ENCODE peak calls at places on chromosomes 3 and 15, in eight cellular contexts. One of them, this sample, is unnamed.

GRCh38 chr15:65343374-65343981 is 34.3 kb downstream of the IGDCC3 start:
- ATAC-seq in heart left ventricle: no peak
- ATAC-seq in activated naive CD8-positive, alpha-beta T cell treated with anti-CD3 and anti-CD28 coated beads, Interleukin-2, amount 50 U/mL, for 24 hours: no peak
- ATAC-seq in activated T-cell treated with anti-CD3 and anti-CD28 coated beads, Interleukin-2, amount 50 U/mL, for 4 hours: no peak
- ATAC-seq in left ventricle myocardium superior: no peak
- ATAC-seq in activated CD8-positive, alpha-beta T cell treated with anti-CD3 and anti-CD28 coated beads for 36 hours: no peak
- ATAC-seq in right cardiac atrium: no peak
- ATAC-seq in CD4-positive, alpha-beta T cell: no peak
- ATAC-seq in this sample: no peak

GRCh38 chr15:20272422-20273184 is 269.0 kb downstream of the GOLGA6L6 start:
- ATAC-seq in heart left ventricle: no peak
- ATAC-seq in activated naive CD8-positive, alpha-beta T cell treated with anti-CD3 and anti-CD28 coated beads, Interleukin-2, amount 50 U/mL, for 24 hours: no peak
- ATAC-seq in activated T-cell treated with anti-CD3 and anti-CD28 coated beads, Interleukin-2, amount 50 U/mL, for 4 hours: no peak
- ATAC-seq in left ventricle myocardium superior: no peak
- ATAC-seq in activated CD8-positive, alpha-beta T cell treated with anti-CD3 and anti-CD28 coated beads for 36 hours: no peak
- ATAC-seq in right cardiac atrium: peak; percentile 37
- ATAC-seq in CD4-positive, alpha-beta T cell: no peak
- ATAC-seq in this sample: no peak

GRCh38 chr3:111338059-111338698 is 203.8 kb upstream of the CD96 start:
- ATAC-seq in heart left ventricle: no peak
- ATAC-seq in activated naive CD8-positive, alpha-beta T cell treated with anti-CD3 and anti-CD28 coated beads, Interleukin-2, amount 50 U/mL, for 24 hours: no peak
- ATAC-seq in activated T-cell treated with anti-CD3 and anti-CD28 coated beads, Interleukin-2, amount 50 U/mL, for 4 hours: peak; percentile 46
- ATAC-seq in left ventricle myocardium superior: no peak
- ATAC-seq in activated CD8-positive, alpha-beta T cell treated with anti-CD3 and anti-CD28 coated beads for 36 hours: no peak
- ATAC-seq in right cardiac atrium: peak; percentile 48
- ATAC-seq in CD4-positive, alpha-beta T cell: no peak
- ATAC-seq in this sample: no peak

GRCh38 chr3:190059242-190059590 is 61.5 kb downstream of the P3H2 start:
- ATAC-seq in heart left ventricle: no peak
- ATAC-seq in activated naive CD8-positive, alpha-beta T cell treated with anti-CD3 and anti-CD28 coated beads, Interleukin-2, amount 50 U/mL, for 24 hours: peak; percentile 71
- ATAC-seq in activated T-cell treated with anti-CD3 and anti-CD28 coated beads, Interleukin-2, amount 50 U/mL, for 4 hours: no peak
- ATAC-seq in left ventricle myocardium superior: no peak
- ATAC-seq in activated CD8-positive, alpha-beta T cell treated with anti-CD3 and anti-CD28 coated beads for 36 hours: no peak
- ATAC-seq in right cardiac atrium: no peak
- ATAC-seq in CD4-positive, alpha-beta T cell: no peak
- ATAC-seq in this sample: peak; percentile 10

GRCh38 chr3:65785065-65785645 is 253.6 kb downstream of the MAGI1 start:
- ATAC-seq in heart left ventricle: no peak
- ATAC-seq in activated naive CD8-positive, alpha-beta T cell treated with anti-CD3 and anti-CD28 coated beads, Interleukin-2, amount 50 U/mL, for 24 hours: no peak
- ATAC-seq in activated T-cell treated with anti-CD3 and anti-CD28 coated beads, Interleukin-2, amount 50 U/mL, for 4 hours: no peak
- ATAC-seq in left ventricle myocardium superior: peak; percentile 54
- ATAC-seq in activated CD8-positive, alpha-beta T cell treated with anti-CD3 and anti-CD28 coated beads for 36 hours: no peak
- ATAC-seq in right cardiac atrium: no peak
- ATAC-seq in CD4-positive, alpha-beta T cell: no peak
- ATAC-seq in this sample: no peak

GRCh38 chr15:78937132-78937739 is 7.6 kb downstream of the CTSH start:
- ATAC-seq in heart left ventricle: peak; percentile 61
- ATAC-seq in activated naive CD8-positive, alpha-beta T cell treated with anti-CD3 and anti-CD28 coated beads, Interleukin-2, amount 50 U/mL, for 24 hours: peak; percentile 50
- ATAC-seq in activated T-cell treated with anti-CD3 and anti-CD28 coated beads, Interleukin-2, amount 50 U/mL, for 4 hours: no peak
- ATAC-seq in left ventricle myocardium superior: peak; percentile 75
- ATAC-seq in activated CD8-positive, alpha-beta T cell treated with anti-CD3 and anti-CD28 coated beads for 36 hours: peak; percentile 72
- ATAC-seq in right cardiac atrium: peak; percentile 74
- ATAC-seq in CD4-positive, alpha-beta T cell: no peak
- ATAC-seq in this sample: peak; percentile 61

GRCh38 chr15:64249842-64250575 is 87.2 kb upstream of the PPIB start:
- ATAC-seq in heart left ventricle: no peak
- ATAC-seq in activated naive CD8-positive, alpha-beta T cell treated with anti-CD3 and anti-CD28 coated beads, Interleukin-2, amount 50 U/mL, for 24 hours: no peak
- ATAC-seq in activated T-cell treated with anti-CD3 and anti-CD28 coated beads, Interleukin-2, amount 50 U/mL, for 4 hours: no peak
- ATAC-seq in left ventricle myocardium superior: no peak
- ATAC-seq in activated CD8-positive, alpha-beta T cell treated with anti-CD3 and anti-CD28 coated beads for 36 hours: no peak
- ATAC-seq in right cardiac atrium: no peak
- ATAC-seq in CD4-positive, alpha-beta T cell: no peak
- ATAC-seq in this sample: no peak

GRCh38 chr3:140724856-140725812 is 47.3 kb downstream of the TRIM42 start:
- ATAC-seq in heart left ventricle: no peak
- ATAC-seq in activated naive CD8-positive, alpha-beta T cell treated with anti-CD3 and anti-CD28 coated beads, Interleukin-2, amount 50 U/mL, for 24 hours: no peak
- ATAC-seq in activated T-cell treated with anti-CD3 and anti-CD28 coated beads, Interleukin-2, amount 50 U/mL, for 4 hours: no peak
- ATAC-seq in left ventricle myocardium superior: no peak
- ATAC-seq in activated CD8-positive, alpha-beta T cell treated with anti-CD3 and anti-CD28 coated beads for 36 hours: no peak
- ATAC-seq in right cardiac atrium: no peak
- ATAC-seq in CD4-positive, alpha-beta T cell: no peak
- ATAC-seq in this sample: no peak

GRCh38 chr3:60403866-60404265 is 847.4 kb downstream of the FHIT start:
- ATAC-seq in heart left ventricle: no peak
- ATAC-seq in activated naive CD8-positive, alpha-beta T cell treated with anti-CD3 and anti-CD28 coated beads, Interleukin-2, amount 50 U/mL, for 24 hours: no peak
- ATAC-seq in activated T-cell treated with anti-CD3 and anti-CD28 coated beads, Interleukin-2, amount 50 U/mL, for 4 hours: no peak
- ATAC-seq in left ventricle myocardium superior: no peak
- ATAC-seq in activated CD8-positive, alpha-beta T cell treated with anti-CD3 and anti-CD28 coated beads for 36 hours: no peak
- ATAC-seq in right cardiac atrium: no peak
- ATAC-seq in CD4-positive, alpha-beta T cell: no peak
- ATAC-seq in this sample: no peak

GRCh38 chr3:187932530-187932929 is 187.3 kb upstream of the BCL6 start:
- ATAC-seq in heart left ventricle: no peak
- ATAC-seq in activated naive CD8-positive, alpha-beta T cell treated with anti-CD3 and anti-CD28 coated beads, Interleukin-2, amount 50 U/mL, for 24 hours: no peak
- ATAC-seq in activated T-cell treated with anti-CD3 and anti-CD28 coated beads, Interleukin-2, amount 50 U/mL, for 4 hours: no peak
- ATAC-seq in left ventricle myocardium superior: no peak
- ATAC-seq in activated CD8-positive, alpha-beta T cell treated with anti-CD3 and anti-CD28 coated beads for 36 hours: no peak
- ATAC-seq in right cardiac atrium: no peak
- ATAC-seq in CD4-positive, alpha-beta T cell: no peak
- ATAC-seq in this sample: no peak

GRCh38 chr15:41577863-41578735 is 19.1 kb downstream of the TYRO3 start:
- ATAC-seq in heart left ventricle: peak; percentile 47
- ATAC-seq in activated naive CD8-positive, alpha-beta T cell treated with anti-CD3 and anti-CD28 coated beads, Interleukin-2, amount 50 U/mL, for 24 hours: no peak
- ATAC-seq in activated T-cell treated with anti-CD3 and anti-CD28 coated beads, Interleukin-2, amount 50 U/mL, for 4 hours: no peak
- ATAC-seq in left ventricle myocardium superior: peak; percentile 43
- ATAC-seq in activated CD8-positive, alpha-beta T cell treated with anti-CD3 and anti-CD28 coated beads for 36 hours: no peak
- ATAC-seq in right cardiac atrium: peak; percentile 50
- ATAC-seq in CD4-positive, alpha-beta T cell: no peak
- ATAC-seq in this sample: peak; percentile 28

GRCh38 chr3:8769088-8769822 is at the start of gene OXTR:
- ATAC-seq in heart left ventricle: peak; percentile 72
- ATAC-seq in activated naive CD8-positive, alpha-beta T cell treated with anti-CD3 and anti-CD28 coated beads, Interleukin-2, amount 50 U/mL, for 24 hours: peak; percentile 83
- ATAC-seq in activated T-cell treated with anti-CD3 and anti-CD28 coated beads, Interleukin-2, amount 50 U/mL, for 4 hours: peak; percentile 86
- ATAC-seq in left ventricle myocardium superior: peak; percentile 92
- ATAC-seq in activated CD8-positive, alpha-beta T cell treated with anti-CD3 and anti-CD28 coated beads for 36 hours: peak; percentile 97
- ATAC-seq in right cardiac atrium: peak; percentile 91
- ATAC-seq in CD4-positive, alpha-beta T cell: peak; percentile 60
- ATAC-seq in this sample: peak; percentile 77

GRCh38 chr15:91291673-91292072 is 191.6 kb downstream of the SV2B start:
- ATAC-seq in heart left ventricle: peak; percentile 48
- ATAC-seq in activated naive CD8-positive, alpha-beta T cell treated with anti-CD3 and anti-CD28 coated beads, Interleukin-2, amount 50 U/mL, for 24 hours: no peak
- ATAC-seq in activated T-cell treated with anti-CD3 and anti-CD28 coated beads, Interleukin-2, amount 50 U/mL, for 4 hours: no peak
- ATAC-seq in left ventricle myocardium superior: peak; percentile 33
- ATAC-seq in activated CD8-positive, alpha-beta T cell treated with anti-CD3 and anti-CD28 coated beads for 36 hours: peak; percentile 45
- ATAC-seq in right cardiac atrium: no peak
- ATAC-seq in CD4-positive, alpha-beta T cell: peak; percentile 48
- ATAC-seq in this sample: no peak

GRCh38 chr3:42366550-42366949 is 43.9 kb downstream of the LYZL4 start:
- ATAC-seq in heart left ventricle: no peak
- ATAC-seq in activated naive CD8-positive, alpha-beta T cell treated with anti-CD3 and anti-CD28 coated beads, Interleukin-2, amount 50 U/mL, for 24 hours: no peak
- ATAC-seq in activated T-cell treated with anti-CD3 and anti-CD28 coated beads, Interleukin-2, amount 50 U/mL, for 4 hours: no peak
- ATAC-seq in left ventricle myocardium superior: no peak
- ATAC-seq in activated CD8-positive, alpha-beta T cell treated with anti-CD3 and anti-CD28 coated beads for 36 hours: no peak
- ATAC-seq in right cardiac atrium: no peak
- ATAC-seq in CD4-positive, alpha-beta T cell: no peak
- ATAC-seq in this sample: no peak